ENCODE peak calls at places on chromosomes 6 and 20, in ten cellular contexts. One of them, this sample, is unnamed.

GRCh38 chr6:31720196-31720770 is 1.3 kb downstream of the LY6G6C start:
- DNase-seq in A549: no peak
- DNase-seq in IMR-90: no peak
- DNase-seq in sigmoid colon: no peak
- DNase-seq in body of pancreas: no peak
- DNase-seq in heart left ventricle: no peak
- DNase-seq in testis: no peak
- DNase-seq in transverse colon: no peak
- DNase-seq in stomach: no peak
- DNase-seq in uterus: no peak
- DNase-seq in this sample: no peak

GRCh38 chr6:168546730-168547129 is 105.7 kb downstream of the SMOC2 start:
- DNase-seq in body of pancreas: no peak
- DNase-seq in A549: no peak
- DNase-seq in IMR-90: no peak
- DNase-seq in stomach: no peak
- DNase-seq in sigmoid colon: no peak
- DNase-seq in uterus: no peak
- DNase-seq in heart left ventricle: no peak
- DNase-seq in transverse colon: no peak
- DNase-seq in testis: no peak
- DNase-seq in this sample: no peak

GRCh38 chr20:62368629-62369507 is 1.8 kb upstream of the LAMA5 start:
- DNase-seq in heart left ventricle: peak
- DNase-seq in IMR-90: peak
- DNase-seq in uterus: peak
- DNase-seq in A549: no peak
- DNase-seq in stomach: peak
- DNase-seq in transverse colon: peak
- DNase-seq in sigmoid colon: peak
- DNase-seq in testis: no peak
- DNase-seq in body of pancreas: peak
- DNase-seq in this sample: no peak

GRCh38 chr6:137861550-137862337 is 5.3 kb upstream of the TNFAIP3 start:
- DNase-seq in heart left ventricle: no peak
- DNase-seq in body of pancreas: no peak
- DNase-seq in uterus: no peak
- DNase-seq in transverse colon: no peak
- DNase-seq in testis: no peak
- DNase-seq in IMR-90: no peak
- DNase-seq in A549: no peak
- DNase-seq in stomach: no peak
- DNase-seq in sigmoid colon: no peak
- DNase-seq in this sample: no peak

GRCh38 chr20:48366230-48366629 is 461.6 kb downstream of the PREX1 start:
- DNase-seq in uterus: no peak
- DNase-seq in testis: no peak
- DNase-seq in stomach: no peak
- DNase-seq in A549: no peak
- DNase-seq in heart left ventricle: no peak
- DNase-seq in IMR-90: no peak
- DNase-seq in sigmoid colon: no peak
- DNase-seq in body of pancreas: no peak
- DNase-seq in transverse colon: no peak
- DNase-seq in this sample: no peak

GRCh38 chr6:73004817-73005216 is 220.5 kb downstream of the KHDC1L start:
- DNase-seq in uterus: no peak
- DNase-seq in testis: no peak
- DNase-seq in transverse colon: no peak
- DNase-seq in A549: no peak
- DNase-seq in sigmoid colon: no peak
- DNase-seq in stomach: no peak
- DNase-seq in body of pancreas: no peak
- DNase-seq in IMR-90: no peak
- DNase-seq in heart left ventricle: no peak
- DNase-seq in this sample: no peak

GRCh38 chr6:127971945-127972391 is 71.1 kb upstream of the THEMIS start:
- DNase-seq in body of pancreas: no peak
- DNase-seq in uterus: no peak
- DNase-seq in testis: no peak
- DNase-seq in sigmoid colon: no peak
- DNase-seq in A549: no peak
- DNase-seq in heart left ventricle: no peak
- DNase-seq in stomach: no peak
- DNase-seq in transverse colon: no peak
- DNase-seq in IMR-90: peak
- DNase-seq in this sample: no peak

GRCh38 chr6:160048471-160048870 is 73.1 kb upstream of the SLC22A1 start:
- DNase-seq in testis: no peak
- DNase-seq in heart left ventricle: no peak
- DNase-seq in sigmoid colon: no peak
- DNase-seq in body of pancreas: no peak
- DNase-seq in stomach: no peak
- DNase-seq in IMR-90: no peak
- DNase-seq in uterus: no peak
- DNase-seq in transverse colon: no peak
- DNase-seq in A549: no peak
- DNase-seq in this sample: no peak

GRCh38 chr6:148701393-148701774 is 45.4 kb upstream of the UST start:
- DNase-seq in uterus: no peak
- DNase-seq in stomach: no peak
- DNase-seq in IMR-90: no peak
- DNase-seq in testis: no peak
- DNase-seq in A549: no peak
- DNase-seq in sigmoid colon: no peak
- DNase-seq in body of pancreas: no peak
- DNase-seq in heart left ventricle: no peak
- DNase-seq in transverse colon: no peak
- DNase-seq in this sample: no peak

GRCh38 chr20:49687595-49688567 is 25.8 kb downstream of the B4GALT5 start:
- DNase-seq in heart left ventricle: no peak
- DNase-seq in stomach: no peak
- DNase-seq in transverse colon: no peak
- DNase-seq in testis: no peak
- DNase-seq in IMR-90: no peak
- DNase-seq in sigmoid colon: no peak
- DNase-seq in uterus: no peak
- DNase-seq in A549: no peak
- DNase-seq in body of pancreas: no peak
- DNase-seq in this sample: no peak

GRCh38 chr6:40568062-40568708 is 19.0 kb downstream of the LRFN2 start:
- DNase-seq in uterus: no peak
- DNase-seq in A549: no peak
- DNase-seq in transverse colon: no peak
- DNase-seq in IMR-90: no peak
- DNase-seq in sigmoid colon: no peak
- DNase-seq in testis: no peak
- DNase-seq in stomach: no peak
- DNase-seq in heart left ventricle: no peak
- DNase-seq in body of pancreas: no peak
- DNase-seq in this sample: no peak
- TF ChIP-seq POLR2A in uterus: no peak
- TF ChIP-seq POLR2A in A549: no peak
- TF ChIP-seq POLR2A in transverse colon: no peak
- TF ChIP-seq POLR2A in IMR-90: no peak
- TF ChIP-seq POLR2A in sigmoid colon: no peak
- TF ChIP-seq POLR2A in testis: no peak
- TF ChIP-seq POLR2A in stomach: no peak
- TF ChIP-seq POLR2A in heart left ventricle: no peak
- TF ChIP-seq POLR2A in body of pancreas: no peak
- TF ChIP-seq POLR2A in this sample: no peak

GRCh38 chr20:44965651-44966029 is 672 bp upstream of the STK4 start:
- DNase-seq in A549: no peak
- DNase-seq in transverse colon: no peak
- DNase-seq in body of pancreas: no peak
- DNase-seq in sigmoid colon: no peak
- DNase-seq in stomach: no peak
- DNase-seq in testis: no peak
- DNase-seq in uterus: no peak
- DNase-seq in IMR-90: no peak
- DNase-seq in heart left ventricle: no peak
- DNase-seq in this sample: no peak

GRCh38 chr20:44969320-44969879 is 3.1 kb downstream of the STK4 start:
- DNase-seq in A549: no peak
- DNase-seq in uterus: no peak
- DNase-seq in stomach: no peak
- DNase-seq in heart left ventricle: no peak
- DNase-seq in testis: no peak
- DNase-seq in IMR-90: no peak
- DNase-seq in transverse colon: no peak
- DNase-seq in sigmoid colon: no peak
- DNase-seq in body of pancreas: no peak
- DNase-seq in this sample: no peak

GRCh38 chr20:44963325-44964215 is 2.7 kb upstream of the STK4 start:
- DNase-seq in A549: no peak
- DNase-seq in stomach: no peak
- DNase-seq in sigmoid colon: no peak
- DNase-seq in testis: no peak
- DNase-seq in body of pancreas: no peak
- DNase-seq in IMR-90: no peak
- DNase-seq in heart left ventricle: no peak
- DNase-seq in transverse colon: no peak
- DNase-seq in uterus: no peak
- DNase-seq in this sample: no peak

GRCh38 chr20:44967207-44967807 is 995 bp downstream of the STK4 start:
- DNase-seq in sigmoid colon: no peak
- DNase-seq in uterus: no peak
- DNase-seq in testis: no peak
- DNase-seq in IMR-90: no peak
- DNase-seq in transverse colon: peak
- DNase-seq in A549: no peak
- DNase-seq in stomach: no peak
- DNase-seq in body of pancreas: no peak
- DNase-seq in heart left ventricle: no peak
- DNase-seq in this sample: no peak

DNA sequence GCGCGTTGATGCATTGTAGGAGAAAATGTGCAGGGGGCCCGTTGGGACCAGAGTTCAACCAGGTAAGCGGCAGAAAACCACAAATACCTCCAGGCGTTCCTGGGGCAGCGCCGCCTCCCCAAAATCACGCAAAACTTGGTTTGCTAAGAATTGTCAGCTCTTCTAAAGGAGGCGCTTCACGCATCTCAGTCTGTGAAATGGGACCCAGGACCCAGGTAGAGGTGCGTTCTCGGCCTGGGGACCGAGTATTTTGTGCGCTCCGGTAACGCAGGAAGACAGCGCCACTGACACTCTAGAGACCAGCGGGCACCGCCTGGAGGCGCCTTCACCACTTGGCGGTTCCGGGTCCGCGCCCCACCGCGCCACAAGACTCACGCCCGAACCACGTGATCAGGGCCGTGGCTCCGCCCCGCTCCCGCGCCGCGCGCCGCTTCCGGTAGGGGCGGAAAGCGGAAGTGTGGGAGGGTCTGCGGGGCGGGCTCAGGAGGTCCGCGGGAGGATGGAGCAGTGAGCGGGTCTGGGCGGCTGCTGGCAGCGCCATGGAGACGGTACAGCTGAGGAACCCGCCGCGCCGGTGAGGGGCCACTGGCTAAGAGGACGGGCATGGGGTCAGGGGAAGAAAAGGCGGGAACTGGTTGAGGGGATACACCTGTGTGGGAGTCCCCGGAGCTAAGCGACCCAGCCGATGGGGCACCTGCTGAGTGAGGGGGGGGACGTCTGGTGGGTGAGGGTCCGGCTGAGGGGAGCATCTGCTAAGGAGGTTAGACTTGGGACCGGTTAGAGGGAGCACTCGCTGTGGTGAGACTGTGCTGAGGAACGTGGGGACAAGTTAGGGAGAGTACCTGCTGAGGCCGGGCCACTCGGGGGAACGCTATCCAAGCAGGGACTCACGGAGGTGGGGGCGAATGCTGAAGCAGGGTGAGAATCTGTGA is at the start of gene STK4:
- DNase-seq in A549: peak
- DNase-seq in body of pancreas: peak
- DNase-seq in stomach: peak
- DNase-seq in IMR-90: peak
- DNase-seq in testis: peak
- DNase-seq in uterus: peak
- DNase-seq in transverse colon: peak
- DNase-seq in heart left ventricle: peak
- DNase-seq in sigmoid colon: peak
- DNase-seq in this sample: peak
- TF ChIP-seq CTCF in A549: peak
- TF ChIP-seq CTCF in body of pancreas: peak
- TF ChIP-seq CTCF in stomach: peak
- TF ChIP-seq CTCF in IMR-90: peak
- TF ChIP-seq CTCF in testis: peak
- TF ChIP-seq CTCF in uterus: peak
- TF ChIP-seq CTCF in transverse colon: peak
- TF ChIP-seq CTCF in heart left ventricle: peak
- TF ChIP-seq CTCF in sigmoid colon: peak
- TF ChIP-seq CTCF in this sample: peak

DNA sequence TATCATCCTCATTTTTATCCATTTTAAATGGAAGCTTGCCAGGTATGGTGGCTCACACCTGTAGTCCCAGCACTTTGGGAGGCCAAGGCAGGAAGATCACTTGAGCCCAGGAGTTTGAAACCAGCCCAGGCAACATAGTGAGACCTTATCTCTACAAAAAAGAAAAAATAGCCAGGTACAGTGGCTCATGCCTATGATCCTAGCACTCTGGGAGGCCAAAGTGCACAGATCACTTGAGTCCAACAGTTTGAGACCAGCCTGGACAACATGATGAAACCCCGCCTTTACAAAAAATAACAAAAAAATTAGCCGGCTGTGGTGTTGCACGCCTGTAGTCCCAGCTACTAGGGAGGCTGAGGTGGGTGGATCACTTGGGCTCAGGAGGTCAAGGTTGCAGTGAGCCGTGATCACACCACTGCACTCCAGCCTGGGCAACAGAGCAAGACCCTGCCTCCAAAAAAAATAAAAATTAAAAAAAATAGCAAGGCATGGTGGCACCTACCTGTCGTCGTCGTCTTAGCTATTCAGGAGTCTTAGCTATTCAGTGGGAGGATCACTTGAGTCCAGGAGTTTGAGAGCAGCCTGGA is 89.0 kb downstream of the TCP11 start:
- DNase-seq in heart left ventricle: no peak
- DNase-seq in stomach: no peak
- DNase-seq in IMR-90: no peak
- DNase-seq in A549: no peak
- DNase-seq in uterus: no peak
- DNase-seq in body of pancreas: no peak
- DNase-seq in sigmoid colon: peak
- DNase-seq in transverse colon: no peak
- DNase-seq in testis: no peak
- DNase-seq in this sample: no peak
- H3K27ac ChIP-seq in heart left ventricle: peak
- H3K27ac ChIP-seq in stomach: peak
- H3K27ac ChIP-seq in IMR-90: no peak
- H3K27ac ChIP-seq in A549: no peak
- H3K27ac ChIP-seq in uterus: no peak
- H3K27ac ChIP-seq in body of pancreas: no peak
- H3K27ac ChIP-seq in sigmoid colon: peak
- H3K27ac ChIP-seq in transverse colon: peak
- H3K27ac ChIP-seq in testis: peak
- H3K27ac ChIP-seq in this sample: peak

GRCh38 chr20:56359212-56360132 is 698 bp downstream of the FAM210B start:
- DNase-seq in sigmoid colon: peak
- DNase-seq in transverse colon: peak
- DNase-seq in stomach: peak
- DNase-seq in testis: peak
- DNase-seq in body of pancreas: peak
- DNase-seq in heart left ventricle: peak
- DNase-seq in IMR-90: peak
- DNase-seq in uterus: peak
- DNase-seq in A549: peak
- DNase-seq in this sample: no peak
- TF ChIP-seq POLR2A in sigmoid colon: no peak
- TF ChIP-seq POLR2A in transverse colon: peak
- TF ChIP-seq POLR2A in stomach: no peak
- TF ChIP-seq POLR2A in testis: no peak
- TF ChIP-seq POLR2A in body of pancreas: no peak
- TF ChIP-seq POLR2A in heart left ventricle: no peak
- TF ChIP-seq POLR2A in IMR-90: peak
- TF ChIP-seq POLR2A in uterus: no peak
- TF ChIP-seq POLR2A in A549: no peak
- TF ChIP-seq POLR2A in this sample: no peak